ENCODE peak calls at places on chromosome 15, in eight cellular contexts. M is Panc1, C is fibroblast of villous mesenchyme, A is Caco-2, D is A549, V is epithelial cell of esophagus, W is esophagus muscularis mucosa, P is SJCRH30. N is an unnamed sample.

GRCh38 chr15:90001683-90002427 is 731 bp downstream of the ZNF710 start:
- DNase-seq in M (no peak), C (peak; percentile 74), A (peak; percentile 53), D (peak; percentile 67), V (peak; percentile 51), W (no peak), P (peak; percentile 56), N (peak; percentile 60)

GRCh38 chr15:70111203-70112017 is 13.7 kb upstream of the TLE3 start:
- DNase-seq in M (no peak), C (peak; percentile 93), A (peak; percentile 87), D (peak; percentile 72), V (peak; percentile 74), W (no peak), P (peak; percentile 92), N (peak; percentile 85)

GRCh38 chr15:69526086-69526485 is 73.5 kb downstream of the RPLP1 start:
- DNase-seq in M (no peak), C (no peak), A (no peak), D (no peak), V (no peak), W (no peak), P (no peak), N (no peak)

GRCh38 chr15:63495343-63495742 is 9.1 kb upstream of the USP3 start:
- DNase-seq in M (no peak), C (no peak), A (no peak), D (no peak), V (no peak), W (peak; percentile 37), P (no peak), N (no peak)

GRCh38 chr15:82132742-82133141 is 86.9 kb upstream of the MEX3B start:
- DNase-seq in M (peak; percentile 72), C (peak; percentile 69), A (no peak), D (peak; percentile 63), V (peak; percentile 94), W (no peak), P (no peak), N (no peak)

GRCh38 chr15:50363612-50364011 is 8.6 kb upstream of the GABPB1 start:
- DNase-seq in M (no peak), C (no peak), A (no peak), D (no peak), V (no peak), W (no peak), P (no peak), N (no peak)

GRCh38 chr15:77974098-77974414 is 103.5 kb downstream of the TBC1D2B start:
- DNase-seq in M (no peak), C (peak; percentile 66), A (no peak), D (no peak), V (peak; percentile 25), W (no peak), P (peak; percentile 38), N (peak; percentile 72)

GRCh38 chr15:72222433-72222832 is 8.6 kb downstream of the PKM start:
- DNase-seq in M (no peak), C (no peak), A (no peak), D (peak; percentile 71), V (peak; percentile 98), W (no peak), P (no peak), N (peak; percentile 37)

GRCh38 chr15:70569139-70569717 is 194.1 kb downstream of the UACA start:
- DNase-seq in M (peak; percentile 17), C (peak; percentile 88), A (peak; percentile 55), D (peak; percentile 77), V (peak; percentile 26), W (no peak), P (peak; percentile 80), N (no peak)

GRCh38 chr15:99619712-99620111 is 53.9 kb downstream of the MEF2A start:
- DNase-seq in M (no peak), C (peak; percentile 76), A (no peak), D (no peak), V (peak; percentile 21), W (no peak), P (no peak), N (no peak)

GRCh38 chr15:57436961-57437360 is 60.7 kb downstream of the CGNL1 start:
- DNase-seq in M (no peak), C (no peak), A (no peak), D (no peak), V (no peak), W (no peak), P (no peak), N (no peak)

GRCh38 chr15:100167884-100168375 is 173.8 kb downstream of the ADAMTS17 start:
- DNase-seq in M (no peak), C (no peak), A (no peak), D (no peak), V (no peak), W (no peak), P (no peak), N (no peak)

GRCh38 chr15:57563416-57563815 is 28.3 kb upstream of the MYZAP start:
- DNase-seq in M (no peak), C (no peak), A (no peak), D (no peak), V (no peak), W (no peak), P (no peak), N (no peak)

GRCh38 chr15:26892119-26892518 is 25.3 kb downstream of the GABRA5 start:
- DNase-seq in M (no peak), C (no peak), A (no peak), D (no peak), V (no peak), W (peak; percentile 62), P (no peak), N (no peak)

GRCh38 chr15:39242345-39242744 is 338.5 kb upstream of the THBS1 start:
- DNase-seq in M (no peak), C (no peak), A (no peak), D (no peak), V (peak; percentile 63), W (no peak), P (peak; percentile 33), N (no peak)

GRCh38 chr15:101049856-101050646 is 130.9 kb downstream of the LRRK1 start:
- DNase-seq in M (no peak), C (peak; percentile 47), A (no peak), D (no peak), V (no peak), W (peak; percentile 68), P (peak; percentile 80), N (peak; percentile 4)

GRCh38 chr15:72319360-72319984 is 485 bp downstream of the CELF6 start:
- DNase-seq in M (no peak), C (peak; percentile 64), A (peak; percentile 85), D (peak; percentile 62), V (peak; percentile 65), W (peak; percentile 84), P (peak; percentile 72), N (no peak)

GRCh38 chr15:30889231-30889630 is 14.5 kb upstream of the FAN1 start:
- DNase-seq in M (no peak), C (no peak), A (no peak), D (no peak), V (no peak), W (no peak), P (no peak), N (no peak)

GRCh38 chr15:73389539-73389938 is 20.8 kb upstream of the HCN4 start:
- DNase-seq in M (no peak), C (no peak), A (peak; percentile 89), D (no peak), V (no peak), W (no peak), P (no peak), N (no peak)

GRCh38 chr15:75450307-75451201 is 936 bp downstream of the SIN3A start:
- DNase-seq in M (peak; percentile 64), C (peak; percentile 98), A (peak; percentile 98), D (peak; percentile 99), V (peak; percentile 99), W (peak; percentile 99), P (peak; percentile 98), N (peak; percentile 98)

GRCh38 chr15:43776718-43777292 is at the start of gene ELL3:
- DNase-seq in M (peak; percentile 76), C (peak; percentile 74), A (no peak), D (peak; percentile 69), V (peak; percentile 90), W (peak; percentile 94), P (no peak), N (peak; percentile 66)

GRCh38 chr15:70212288-70212962 is 114.7 kb upstream of the TLE3 start:
- DNase-seq in M (no peak), C (no peak), A (no peak), D (no peak), V (no peak), W (no peak), P (no peak), N (no peak)

GRCh38 chr15:50046868-50047267 is 72.2 kb downstream of the ATP8B4 start:
- DNase-seq in M (no peak), C (peak; percentile 79), A (no peak), D (no peak), V (peak; percentile 17), W (no peak), P (no peak), N (no peak)

GRCh38 chr15:66390670-66391069 is 4.0 kb downstream of the MAP2K1 start:
- DNase-seq in M (no peak), C (peak; percentile 15), A (no peak), D (no peak), V (peak; percentile 70), W (no peak), P (no peak), N (no peak)
- H3K4me3 ChIP-seq in M (no peak overlapping the region), C (no peak overlapping the region), A (no peak overlapping the region), D (no peak overlapping the region), V (no peak overlapping the region), W (no peak overlapping the region), P (no peak overlapping the region), N (no peak overlapping the region)

DNA sequence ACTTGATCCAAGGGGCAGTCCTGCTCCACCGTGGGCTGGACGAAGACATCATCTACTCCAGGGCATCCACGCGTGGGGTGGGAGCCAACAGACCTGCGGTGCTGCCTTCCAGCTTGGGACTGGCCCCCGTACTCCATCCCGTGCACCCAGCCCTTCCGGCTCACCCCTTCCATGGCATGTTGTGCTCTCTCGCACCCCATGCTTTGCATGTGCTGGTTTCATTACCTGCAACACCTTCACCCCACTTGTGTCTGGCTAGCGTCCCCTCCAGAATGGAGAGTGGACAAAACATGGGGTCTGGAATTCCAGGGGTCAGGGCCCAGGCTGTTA is 30.2 kb downstream of the SEMA7A start:
- DNase-seq in M (no peak), C (no peak), A (no peak), D (no peak), V (no peak), W (no peak), P (no peak), N (no peak)
- H3K4me3 ChIP-seq in M (no peak overlapping the region), C (no peak overlapping the region), A (no peak overlapping the region), D (no peak overlapping the region), V (no peak overlapping the region), W (no peak overlapping the region), P (no peak overlapping the region), N (no peak overlapping the region)

GRCh38 chr15:67835349-67836133 is 4.3 kb downstream of the RNU6-1 start:
- DNase-seq in M (no peak), C (no peak), A (no peak), D (no peak), V (no peak), W (no peak), P (no peak), N (no peak)
- H3K4me3 ChIP-seq in M (no peak overlapping the region), C (peak overlapping the region; percentile 37), A (peak overlapping the region; percentile 9), D (no peak overlapping the region), V (peak overlapping the region; percentile 41), W (peak overlapping the region; percentile 46), P (peak overlapping the region; percentile 52), N (peak overlapping the region; percentile 42)

GRCh38 chr15:67138946-67139855 is 73.8 kb downstream of the SMAD3 start:
- DNase-seq in M (no peak), C (peak; percentile 95), A (no peak), D (no peak), V (no peak), W (no peak), P (no peak), N (no peak)
- H3K4me3 ChIP-seq in M (peak overlapping the region; percentile 33), C (peak overlapping the region; percentile 44), A (no peak overlapping the region), D (no peak overlapping the region), V (no peak overlapping the region), W (no peak overlapping the region), P (no peak overlapping the region), N (no peak overlapping the region)

GRCh38 chr15:55343168-55343567 is 24.1 kb downstream of the PIGB start:
- DNase-seq in M (no peak), C (no peak), A (no peak), D (no peak), V (no peak), W (no peak), P (no peak), N (peak; percentile 70)
- H3K4me3 ChIP-seq in M (no peak overlapping the region), C (no peak overlapping the region), A (no peak overlapping the region), D (no peak overlapping the region), V (no peak overlapping the region), W (no peak overlapping the region), P (no peak overlapping the region), N (no peak overlapping the region)